ENCODE peak calls at places on chromosomes 11 and 22, in five cellular contexts. One of them, this sample, is unnamed.
A peak's percentile ranks its signal among the peaks of the same experiment; 100 is the strongest.

GRCh38 chr22:31272522-31273446 is 19.5 kb downstream of the PIK3IP1 start:
- DNase-seq in AG09319: peak; percentile 22
- DNase-seq in naive B cell: peak; percentile 39
- DNase-seq in stromal cell of bone marrow: no peak
- DNase-seq in NCI-H1417: peak; percentile 7
- DNase-seq in this sample: peak; percentile 74

GRCh38 chr11:16402654-16403447 is 46.5 kb upstream of the SOX6 start:
- DNase-seq in AG09319: no peak
- DNase-seq in naive B cell: no peak
- DNase-seq in stromal cell of bone marrow: no peak
- DNase-seq in NCI-H1417: no peak
- DNase-seq in this sample: no peak

GRCh38 chr11:60926500-60926899 is 2.2 kb downstream of the TMEM132A start:
- DNase-seq in AG09319: no peak
- DNase-seq in naive B cell: no peak
- DNase-seq in stromal cell of bone marrow: no peak
- DNase-seq in NCI-H1417: no peak
- DNase-seq in this sample: no peak

GRCh38 chr22:47112566-47112965 is 350.1 kb downstream of the TBC1D22A start:
- DNase-seq in AG09319: no peak
- DNase-seq in naive B cell: no peak
- DNase-seq in stromal cell of bone marrow: no peak
- DNase-seq in NCI-H1417: no peak
- DNase-seq in this sample: no peak

GRCh38 chr11:44781697-44782096 is 54.9 kb downstream of the TSPAN18 start:
- DNase-seq in AG09319: no peak
- DNase-seq in naive B cell: no peak
- DNase-seq in stromal cell of bone marrow: no peak
- DNase-seq in NCI-H1417: no peak
- DNase-seq in this sample: no peak

GRCh38 chr11:30917859-30918478 is 331.8 kb upstream of the MPPED2 start:
- DNase-seq in AG09319: no peak
- DNase-seq in naive B cell: peak; percentile 4
- DNase-seq in stromal cell of bone marrow: peak; percentile 41
- DNase-seq in NCI-H1417: peak; percentile 20
- DNase-seq in this sample: peak; percentile 30

GRCh38 chr11:721913-722811 is 16.1 kb downstream of the EPS8L2 start:
- DNase-seq in AG09319: no peak
- DNase-seq in naive B cell: peak; percentile 72
- DNase-seq in stromal cell of bone marrow: no peak
- DNase-seq in NCI-H1417: peak; percentile 29
- DNase-seq in this sample: no peak

GRCh38 chr11:73393011-73393380 is 16.8 kb downstream of the RELT start:
- DNase-seq in AG09319: no peak
- DNase-seq in naive B cell: no peak
- DNase-seq in stromal cell of bone marrow: no peak
- DNase-seq in NCI-H1417: no peak
- DNase-seq in this sample: no peak

GRCh38 chr22:30208631-30209603 is 37.6 kb downstream of the LIF start:
- DNase-seq in AG09319: peak; percentile 83
- DNase-seq in naive B cell: no peak
- DNase-seq in stromal cell of bone marrow: peak; percentile 72
- DNase-seq in NCI-H1417: no peak
- DNase-seq in this sample: peak; percentile 81

GRCh38 chr11:122706261-122706660 is 50.7 kb downstream of the UBASH3B start:
- DNase-seq in AG09319: no peak
- DNase-seq in naive B cell: no peak
- DNase-seq in stromal cell of bone marrow: no peak
- DNase-seq in NCI-H1417: no peak
- DNase-seq in this sample: no peak

GRCh38 chr11:104765401-104765800 is 132.9 kb downstream of the CASP12 start:
- DNase-seq in AG09319: no peak
- DNase-seq in naive B cell: no peak
- DNase-seq in stromal cell of bone marrow: no peak
- DNase-seq in NCI-H1417: no peak
- DNase-seq in this sample: no peak

GRCh38 chr11:117421471-117421870 is 93.8 kb downstream of the CEP164 start:
- DNase-seq in AG09319: no peak
- DNase-seq in naive B cell: no peak
- DNase-seq in stromal cell of bone marrow: no peak
- DNase-seq in NCI-H1417: no peak
- DNase-seq in this sample: no peak

GRCh38 chr11:111775024-111775710 is 9.0 kb upstream of the PPP2R1B start:
- DNase-seq in AG09319: no peak
- DNase-seq in naive B cell: no peak
- DNase-seq in stromal cell of bone marrow: no peak
- DNase-seq in NCI-H1417: no peak
- DNase-seq in this sample: peak; percentile 65

GRCh38 chr11:27055065-27055682 is 14.6 kb downstream of the BBOX1 start:
- DNase-seq in AG09319: no peak
- DNase-seq in naive B cell: no peak
- DNase-seq in stromal cell of bone marrow: peak; percentile 36
- DNase-seq in NCI-H1417: no peak
- DNase-seq in this sample: no peak

GRCh38 chr22:35445933-35446332 is 46.0 kb downstream of the MCM5 start:
- DNase-seq in AG09319: no peak
- DNase-seq in naive B cell: no peak
- DNase-seq in stromal cell of bone marrow: no peak
- DNase-seq in NCI-H1417: no peak
- DNase-seq in this sample: no peak

This sample was measured in dermis microvascular lymphatic vessel endothelial cell.